ENCODE peak calls at places on chromosomes 16 and 17, in eight cellular contexts. One of them, this sample, is unnamed.

GRCh38 chr16:11715246-11715947 is 27.3 kb downstream of the TXNDC11 start:
- DNase-seq in psoas muscle: no peak
- DNase-seq in Peyer's patch: no peak
- DNase-seq in stimulated activated CD4-positive, alpha-beta T cell treated with anti-CD3 and anti-CD28 coated beads, TNF-alpha, amount 100 ng/mL, for 48 hours: no peak
- DNase-seq in anterior cingulate cortex: no peak
- DNase-seq in occipital lobe: no peak
- DNase-seq in head of caudate nucleus: no peak
- DNase-seq in GM23248: no peak
- DNase-seq in this sample: no peak

GRCh38 chr17:2563061-2563460 is 30.4 kb upstream of the PAFAH1B1 start:
- DNase-seq in psoas muscle: no peak
- DNase-seq in Peyer's patch: no peak
- DNase-seq in stimulated activated CD4-positive, alpha-beta T cell treated with anti-CD3 and anti-CD28 coated beads, TNF-alpha, amount 100 ng/mL, for 48 hours: no peak
- DNase-seq in anterior cingulate cortex: no peak
- DNase-seq in occipital lobe: no peak
- DNase-seq in head of caudate nucleus: no peak
- DNase-seq in GM23248: no peak
- DNase-seq in this sample: no peak

GRCh38 chr17:15510361-15510760 is 42.9 kb upstream of the CDRT4 start:
- DNase-seq in psoas muscle: no peak
- DNase-seq in Peyer's patch: no peak
- DNase-seq in stimulated activated CD4-positive, alpha-beta T cell treated with anti-CD3 and anti-CD28 coated beads, TNF-alpha, amount 100 ng/mL, for 48 hours: no peak
- DNase-seq in anterior cingulate cortex: no peak
- DNase-seq in occipital lobe: no peak
- DNase-seq in head of caudate nucleus: no peak
- DNase-seq in GM23248: peak
- DNase-seq in this sample: peak

GRCh38 chr17:74959826-74960738 is 12.5 kb downstream of the HID1 start:
- DNase-seq in psoas muscle: no peak
- DNase-seq in Peyer's patch: no peak
- DNase-seq in stimulated activated CD4-positive, alpha-beta T cell treated with anti-CD3 and anti-CD28 coated beads, TNF-alpha, amount 100 ng/mL, for 48 hours: no peak
- DNase-seq in anterior cingulate cortex: no peak
- DNase-seq in occipital lobe: no peak
- DNase-seq in head of caudate nucleus: no peak
- DNase-seq in GM23248: peak
- DNase-seq in this sample: no peak

GRCh38 chr17:77498056-77498785 is 357.5 kb downstream of the SEC14L1 start:
- DNase-seq in psoas muscle: peak
- DNase-seq in Peyer's patch: no peak
- DNase-seq in stimulated activated CD4-positive, alpha-beta T cell treated with anti-CD3 and anti-CD28 coated beads, TNF-alpha, amount 100 ng/mL, for 48 hours: no peak
- DNase-seq in anterior cingulate cortex: no peak
- DNase-seq in occipital lobe: no peak
- DNase-seq in head of caudate nucleus: no peak
- DNase-seq in GM23248: no peak
- DNase-seq in this sample: no peak

GRCh38 chr16:81645303-81645702 is 133.8 kb upstream of the PLCG2 start:
- DNase-seq in psoas muscle: no peak
- DNase-seq in Peyer's patch: no peak
- DNase-seq in stimulated activated CD4-positive, alpha-beta T cell treated with anti-CD3 and anti-CD28 coated beads, TNF-alpha, amount 100 ng/mL, for 48 hours: no peak
- DNase-seq in anterior cingulate cortex: peak
- DNase-seq in occipital lobe: peak
- DNase-seq in head of caudate nucleus: peak
- DNase-seq in GM23248: peak
- DNase-seq in this sample: peak

GRCh38 chr16:49876716-49877129 is 20.8 kb upstream of the ZNF423 start:
- DNase-seq in psoas muscle: peak
- DNase-seq in Peyer's patch: peak
- DNase-seq in stimulated activated CD4-positive, alpha-beta T cell treated with anti-CD3 and anti-CD28 coated beads, TNF-alpha, amount 100 ng/mL, for 48 hours: peak
- DNase-seq in anterior cingulate cortex: no peak
- DNase-seq in occipital lobe: peak
- DNase-seq in head of caudate nucleus: peak
- DNase-seq in GM23248: peak
- DNase-seq in this sample: peak

GRCh38 chr16:21104124-21104860 is 46.4 kb downstream of the DNAH3 start:
- DNase-seq in psoas muscle: no peak
- DNase-seq in Peyer's patch: no peak
- DNase-seq in stimulated activated CD4-positive, alpha-beta T cell treated with anti-CD3 and anti-CD28 coated beads, TNF-alpha, amount 100 ng/mL, for 48 hours: no peak
- DNase-seq in anterior cingulate cortex: no peak
- DNase-seq in occipital lobe: no peak
- DNase-seq in head of caudate nucleus: no peak
- DNase-seq in GM23248: peak
- DNase-seq in this sample: peak

GRCh38 chr16:50306287-50306686 is 39.9 kb downstream of the ADCY7 start:
- DNase-seq in psoas muscle: peak
- DNase-seq in Peyer's patch: peak
- DNase-seq in stimulated activated CD4-positive, alpha-beta T cell treated with anti-CD3 and anti-CD28 coated beads, TNF-alpha, amount 100 ng/mL, for 48 hours: no peak
- DNase-seq in anterior cingulate cortex: no peak
- DNase-seq in occipital lobe: no peak
- DNase-seq in head of caudate nucleus: no peak
- DNase-seq in GM23248: no peak
- DNase-seq in this sample: no peak

GRCh38 chr16:31477220-31478216 is 5.4 kb upstream of the SLC5A2 start:
- DNase-seq in psoas muscle: peak
- DNase-seq in Peyer's patch: peak
- DNase-seq in stimulated activated CD4-positive, alpha-beta T cell treated with anti-CD3 and anti-CD28 coated beads, TNF-alpha, amount 100 ng/mL, for 48 hours: peak
- DNase-seq in anterior cingulate cortex: no peak
- DNase-seq in occipital lobe: no peak
- DNase-seq in head of caudate nucleus: no peak
- DNase-seq in GM23248: no peak
- DNase-seq in this sample: no peak

GRCh38 chr16:84481051-84481735 is 23.3 kb downstream of the MEAK7 start:
- DNase-seq in psoas muscle: no peak
- DNase-seq in Peyer's patch: no peak
- DNase-seq in stimulated activated CD4-positive, alpha-beta T cell treated with anti-CD3 and anti-CD28 coated beads, TNF-alpha, amount 100 ng/mL, for 48 hours: no peak
- DNase-seq in anterior cingulate cortex: no peak
- DNase-seq in occipital lobe: no peak
- DNase-seq in head of caudate nucleus: peak
- DNase-seq in GM23248: no peak
- DNase-seq in this sample: no peak

GRCh38 chr17:41324180-41325075 is 8.9 kb upstream of the KRTAP17-1 start:
- DNase-seq in psoas muscle: no peak
- DNase-seq in Peyer's patch: no peak
- DNase-seq in stimulated activated CD4-positive, alpha-beta T cell treated with anti-CD3 and anti-CD28 coated beads, TNF-alpha, amount 100 ng/mL, for 48 hours: no peak
- DNase-seq in anterior cingulate cortex: no peak
- DNase-seq in occipital lobe: no peak
- DNase-seq in head of caudate nucleus: no peak
- DNase-seq in GM23248: no peak
- DNase-seq in this sample: no peak

GRCh38 chr17:54754560-54754959 is 146.1 kb upstream of the TOM1L1 start:
- DNase-seq in psoas muscle: no peak
- DNase-seq in Peyer's patch: no peak
- DNase-seq in stimulated activated CD4-positive, alpha-beta T cell treated with anti-CD3 and anti-CD28 coated beads, TNF-alpha, amount 100 ng/mL, for 48 hours: no peak
- DNase-seq in anterior cingulate cortex: no peak
- DNase-seq in occipital lobe: no peak
- DNase-seq in head of caudate nucleus: no peak
- DNase-seq in GM23248: no peak
- DNase-seq in this sample: no peak

GRCh38 chr16:89841275-89841674 is 13.0 kb downstream of the SPIRE2 start:
- DNase-seq in psoas muscle: no peak
- DNase-seq in Peyer's patch: no peak
- DNase-seq in stimulated activated CD4-positive, alpha-beta T cell treated with anti-CD3 and anti-CD28 coated beads, TNF-alpha, amount 100 ng/mL, for 48 hours: no peak
- DNase-seq in anterior cingulate cortex: no peak
- DNase-seq in occipital lobe: no peak
- DNase-seq in head of caudate nucleus: no peak
- DNase-seq in GM23248: no peak
- DNase-seq in this sample: no peak

GRCh38 chr16:59249049-59249448 is 514.9 kb upstream of the GOT2 start:
- DNase-seq in psoas muscle: no peak
- DNase-seq in Peyer's patch: no peak
- DNase-seq in stimulated activated CD4-positive, alpha-beta T cell treated with anti-CD3 and anti-CD28 coated beads, TNF-alpha, amount 100 ng/mL, for 48 hours: no peak
- DNase-seq in anterior cingulate cortex: no peak
- DNase-seq in occipital lobe: no peak
- DNase-seq in head of caudate nucleus: no peak
- DNase-seq in GM23248: no peak
- DNase-seq in this sample: no peak

GRCh38 chr17:51645056-51645455 is 384.7 kb downstream of the UTP18 start:
- DNase-seq in psoas muscle: no peak
- DNase-seq in Peyer's patch: no peak
- DNase-seq in stimulated activated CD4-positive, alpha-beta T cell treated with anti-CD3 and anti-CD28 coated beads, TNF-alpha, amount 100 ng/mL, for 48 hours: no peak
- DNase-seq in anterior cingulate cortex: no peak
- DNase-seq in occipital lobe: no peak
- DNase-seq in head of caudate nucleus: no peak
- DNase-seq in GM23248: no peak
- DNase-seq in this sample: no peak

GRCh38 chr17:35543856-35544255 is 6.4 kb upstream of the SLFN12L start:
- DNase-seq in psoas muscle: no peak
- DNase-seq in Peyer's patch: no peak
- DNase-seq in stimulated activated CD4-positive, alpha-beta T cell treated with anti-CD3 and anti-CD28 coated beads, TNF-alpha, amount 100 ng/mL, for 48 hours: no peak
- DNase-seq in anterior cingulate cortex: no peak
- DNase-seq in occipital lobe: no peak
- DNase-seq in head of caudate nucleus: no peak
- DNase-seq in GM23248: no peak
- DNase-seq in this sample: peak

GRCh38 chr16:58426960-58427359 is 34.7 kb downstream of the GINS3 start:
- DNase-seq in psoas muscle: no peak
- DNase-seq in Peyer's patch: no peak
- DNase-seq in stimulated activated CD4-positive, alpha-beta T cell treated with anti-CD3 and anti-CD28 coated beads, TNF-alpha, amount 100 ng/mL, for 48 hours: no peak
- DNase-seq in anterior cingulate cortex: peak
- DNase-seq in occipital lobe: no peak
- DNase-seq in head of caudate nucleus: no peak
- DNase-seq in GM23248: no peak
- DNase-seq in this sample: no peak

GRCh38 chr16:70766176-70766575 is 34.8 kb downstream of the VAC14 start:
- DNase-seq in psoas muscle: no peak
- DNase-seq in Peyer's patch: no peak
- DNase-seq in stimulated activated CD4-positive, alpha-beta T cell treated with anti-CD3 and anti-CD28 coated beads, TNF-alpha, amount 100 ng/mL, for 48 hours: no peak
- DNase-seq in anterior cingulate cortex: no peak
- DNase-seq in occipital lobe: no peak
- DNase-seq in head of caudate nucleus: no peak
- DNase-seq in GM23248: no peak
- DNase-seq in this sample: no peak

GRCh38 chr16:15705064-15705565 is 55.1 kb downstream of the NDE1 start:
- DNase-seq in psoas muscle: no peak
- DNase-seq in Peyer's patch: no peak
- DNase-seq in stimulated activated CD4-positive, alpha-beta T cell treated with anti-CD3 and anti-CD28 coated beads, TNF-alpha, amount 100 ng/mL, for 48 hours: no peak
- DNase-seq in anterior cingulate cortex: peak
- DNase-seq in occipital lobe: no peak
- DNase-seq in head of caudate nucleus: no peak
- DNase-seq in GM23248: no peak
- DNase-seq in this sample: no peak

GRCh38 chr16:31067342-31067741 is 6.7 kb downstream of the ZNF668 start:
- DNase-seq in psoas muscle: no peak
- DNase-seq in Peyer's patch: no peak
- DNase-seq in stimulated activated CD4-positive, alpha-beta T cell treated with anti-CD3 and anti-CD28 coated beads, TNF-alpha, amount 100 ng/mL, for 48 hours: no peak
- DNase-seq in anterior cingulate cortex: no peak
- DNase-seq in occipital lobe: no peak
- DNase-seq in head of caudate nucleus: no peak
- DNase-seq in GM23248: no peak
- DNase-seq in this sample: no peak

GRCh38 chr16:3652373-3653037 is 2.0 kb upstream of the DNASE1 start:
- DNase-seq in psoas muscle: no peak
- DNase-seq in Peyer's patch: no peak
- DNase-seq in stimulated activated CD4-positive, alpha-beta T cell treated with anti-CD3 and anti-CD28 coated beads, TNF-alpha, amount 100 ng/mL, for 48 hours: no peak
- DNase-seq in anterior cingulate cortex: no peak
- DNase-seq in occipital lobe: no peak
- DNase-seq in head of caudate nucleus: no peak
- DNase-seq in GM23248: no peak
- DNase-seq in this sample: no peak

GRCh38 chr17:68431661-68432071 is 25.6 kb downstream of the WIPI1 start:
- DNase-seq in psoas muscle: no peak
- DNase-seq in Peyer's patch: no peak
- DNase-seq in stimulated activated CD4-positive, alpha-beta T cell treated with anti-CD3 and anti-CD28 coated beads, TNF-alpha, amount 100 ng/mL, for 48 hours: no peak
- DNase-seq in anterior cingulate cortex: peak
- DNase-seq in occipital lobe: no peak
- DNase-seq in head of caudate nucleus: peak
- DNase-seq in GM23248: peak
- DNase-seq in this sample: peak

GRCh38 chr16:86044241-86044671 is 145.3 kb downstream of the IRF8 start:
- DNase-seq in psoas muscle: no peak
- DNase-seq in Peyer's patch: peak
- DNase-seq in stimulated activated CD4-positive, alpha-beta T cell treated with anti-CD3 and anti-CD28 coated beads, TNF-alpha, amount 100 ng/mL, for 48 hours: peak
- DNase-seq in anterior cingulate cortex: no peak
- DNase-seq in occipital lobe: no peak
- DNase-seq in head of caudate nucleus: no peak
- DNase-seq in GM23248: peak
- DNase-seq in this sample: peak

GRCh38 chr17:43701318-43701743 is 39.6 kb upstream of the MEOX1 start:
- DNase-seq in psoas muscle: no peak
- DNase-seq in Peyer's patch: no peak
- DNase-seq in stimulated activated CD4-positive, alpha-beta T cell treated with anti-CD3 and anti-CD28 coated beads, TNF-alpha, amount 100 ng/mL, for 48 hours: peak
- DNase-seq in anterior cingulate cortex: no peak
- DNase-seq in occipital lobe: no peak
- DNase-seq in head of caudate nucleus: no peak
- DNase-seq in GM23248: peak
- DNase-seq in this sample: peak

GRCh38 chr16:86884256-86884655 is 305.9 kb downstream of the FOXL1 start:
- DNase-seq in psoas muscle: no peak
- DNase-seq in Peyer's patch: no peak
- DNase-seq in stimulated activated CD4-positive, alpha-beta T cell treated with anti-CD3 and anti-CD28 coated beads, TNF-alpha, amount 100 ng/mL, for 48 hours: no peak
- DNase-seq in anterior cingulate cortex: no peak
- DNase-seq in occipital lobe: no peak
- DNase-seq in head of caudate nucleus: no peak
- DNase-seq in GM23248: no peak
- DNase-seq in this sample: no peak

GRCh38 chr17:73343168-73343634 is 31.4 kb upstream of the CDC42EP4 start:
- DNase-seq in psoas muscle: peak
- DNase-seq in Peyer's patch: no peak
- DNase-seq in stimulated activated CD4-positive, alpha-beta T cell treated with anti-CD3 and anti-CD28 coated beads, TNF-alpha, amount 100 ng/mL, for 48 hours: no peak
- DNase-seq in anterior cingulate cortex: peak
- DNase-seq in occipital lobe: peak
- DNase-seq in head of caudate nucleus: peak
- DNase-seq in GM23248: peak
- DNase-seq in this sample: peak

GRCh38 chr16:57647136-57647875 is 18.9 kb downstream of the ADGRG1 start:
- DNase-seq in psoas muscle: no peak
- DNase-seq in Peyer's patch: no peak
- DNase-seq in stimulated activated CD4-positive, alpha-beta T cell treated with anti-CD3 and anti-CD28 coated beads, TNF-alpha, amount 100 ng/mL, for 48 hours: no peak
- DNase-seq in anterior cingulate cortex: no peak
- DNase-seq in occipital lobe: no peak
- DNase-seq in head of caudate nucleus: no peak
- DNase-seq in GM23248: peak
- DNase-seq in this sample: no peak

GRCh38 chr17:70329751-70330150 is 160.4 kb downstream of the KCNJ2 start:
- DNase-seq in psoas muscle: no peak
- DNase-seq in Peyer's patch: no peak
- DNase-seq in stimulated activated CD4-positive, alpha-beta T cell treated with anti-CD3 and anti-CD28 coated beads, TNF-alpha, amount 100 ng/mL, for 48 hours: no peak
- DNase-seq in anterior cingulate cortex: no peak
- DNase-seq in occipital lobe: no peak
- DNase-seq in head of caudate nucleus: no peak
- DNase-seq in GM23248: no peak
- DNase-seq in this sample: no peak

GRCh38 chr17:3918372-3919122 is 2.3 kb upstream of the P2RX1 start:
- DNase-seq in psoas muscle: no peak
- DNase-seq in Peyer's patch: no peak
- DNase-seq in stimulated activated CD4-positive, alpha-beta T cell treated with anti-CD3 and anti-CD28 coated beads, TNF-alpha, amount 100 ng/mL, for 48 hours: no peak
- DNase-seq in anterior cingulate cortex: no peak
- DNase-seq in occipital lobe: no peak
- DNase-seq in head of caudate nucleus: no peak
- DNase-seq in GM23248: no peak
- DNase-seq in this sample: no peak

GRCh38 chr17:61314368-61315078 is 85.1 kb upstream of the TBX2 start:
- DNase-seq in psoas muscle: peak
- DNase-seq in Peyer's patch: no peak
- DNase-seq in stimulated activated CD4-positive, alpha-beta T cell treated with anti-CD3 and anti-CD28 coated beads, TNF-alpha, amount 100 ng/mL, for 48 hours: no peak
- DNase-seq in anterior cingulate cortex: peak
- DNase-seq in occipital lobe: peak
- DNase-seq in head of caudate nucleus: no peak
- DNase-seq in GM23248: peak
- DNase-seq in this sample: no peak

GRCh38 chr17:79930077-79930785 is 91.0 kb upstream of the CBX4 start:
- DNase-seq in psoas muscle: no peak
- DNase-seq in Peyer's patch: no peak
- DNase-seq in stimulated activated CD4-positive, alpha-beta T cell treated with anti-CD3 and anti-CD28 coated beads, TNF-alpha, amount 100 ng/mL, for 48 hours: no peak
- DNase-seq in anterior cingulate cortex: no peak
- DNase-seq in occipital lobe: no peak
- DNase-seq in head of caudate nucleus: no peak
- DNase-seq in GM23248: peak
- DNase-seq in this sample: no peak

GRCh38 chr16:87778476-87778829 is 12.7 kb upstream of the KLHDC4 start:
- DNase-seq in psoas muscle: no peak
- DNase-seq in Peyer's patch: no peak
- DNase-seq in stimulated activated CD4-positive, alpha-beta T cell treated with anti-CD3 and anti-CD28 coated beads, TNF-alpha, amount 100 ng/mL, for 48 hours: no peak
- DNase-seq in anterior cingulate cortex: no peak
- DNase-seq in occipital lobe: no peak
- DNase-seq in head of caudate nucleus: no peak
- DNase-seq in GM23248: no peak
- DNase-seq in this sample: no peak

GRCh38 chr16:56743840-56744239 is 13.9 kb downstream of the NUP93 start:
- DNase-seq in psoas muscle: peak
- DNase-seq in Peyer's patch: no peak
- DNase-seq in stimulated activated CD4-positive, alpha-beta T cell treated with anti-CD3 and anti-CD28 coated beads, TNF-alpha, amount 100 ng/mL, for 48 hours: no peak
- DNase-seq in anterior cingulate cortex: no peak
- DNase-seq in occipital lobe: no peak
- DNase-seq in head of caudate nucleus: no peak
- DNase-seq in GM23248: peak
- DNase-seq in this sample: peak

This sample was measured in brain microvascular endothelial cell.